ENCODE peak calls at places on chromosomes 11 and 22, in nine cellular contexts. K is fibroblast of lung; I is OCI-LY7; S is breast epithelium; A is CD4-positive, alpha-beta T cell; M is ovary; P is GM23248; V is right lobe of liver; Y is tibial nerve. B is an unnamed sample.

GRCh38 chr11:20980736-20981135 is 311.4 kb downstream of the NELL1 start:
- DNase-seq in K (no peak), I (no peak), S (no peak), A (no peak), M (no peak), P (no peak), V (no peak), Y (no peak), B (no peak)

GRCh38 chr11:35893796-35894475 is 49.9 kb upstream of the LDLRAD3 start:
- DNase-seq in K (peak; percentile 66), I (no peak), S (peak; percentile 96), A (no peak), M (no peak), P (no peak), V (peak; percentile 49), Y (peak; percentile 14), B (no peak)

GRCh38 chr11:22467248-22467647 is 129.1 kb downstream of the SLC17A6 start:
- DNase-seq in K (no peak), I (no peak), S (no peak), A (no peak), M (no peak), P (peak; percentile 77), V (no peak), Y (no peak), B (no peak)

GRCh38 chr11:44625759-44626523 is 60.5 kb downstream of the CD82 start:
- DNase-seq in K (no peak), I (no peak), S (no peak), A (no peak), M (peak; percentile 4), P (no peak), V (peak; percentile 33), Y (no peak), B (no peak)

GRCh38 chr11:10483584-10483983 is 28.5 kb downstream of the AMPD3 start:
- DNase-seq in K (no peak), I (no peak), S (no peak), A (no peak), M (no peak), P (no peak), V (peak; percentile 25), Y (no peak), B (no peak)

GRCh38 chr11:12540075-12540685 is 134.0 kb upstream of the TEAD1 start:
- DNase-seq in K (peak; percentile 64), I (no peak), S (peak; percentile 11), A (no peak), M (no peak), P (peak; percentile 68), V (no peak), Y (no peak), B (no peak)

GRCh38 chr11:120597250-120597649 is 85.7 kb downstream of the GRIK4 start:
- DNase-seq in K (no peak), I (no peak), S (no peak), A (no peak), M (no peak), P (no peak), V (no peak), Y (no peak), B (no peak)

GRCh38 chr11:26551186-26551801 is 20.8 kb downstream of the MUC15 start:
- DNase-seq in K (peak; percentile 64), I (no peak), S (no peak), A (no peak), M (no peak), P (peak; percentile 27), V (no peak), Y (no peak), B (no peak)

GRCh38 chr22:16559056-16559955 is 33.3 kb downstream of the CCT8L2 start:
- DNase-seq in K (no peak), I (no peak), S (no peak), A (no peak), M (no peak), P (no peak), V (no peak), Y (no peak), B (no peak)

GRCh38 chr22:16568425-16568758 is 24.2 kb downstream of the CCT8L2 start:
- DNase-seq in K (no peak), I (no peak), S (no peak), A (no peak), M (no peak), P (no peak), V (no peak), Y (no peak), B (no peak)

GRCh38 chr22:16562711-16563554 is 29.7 kb downstream of the CCT8L2 start:
- DNase-seq in K (no peak), I (no peak), S (no peak), A (no peak), M (no peak), P (no peak), V (no peak), Y (no peak), B (no peak)

DNA sequence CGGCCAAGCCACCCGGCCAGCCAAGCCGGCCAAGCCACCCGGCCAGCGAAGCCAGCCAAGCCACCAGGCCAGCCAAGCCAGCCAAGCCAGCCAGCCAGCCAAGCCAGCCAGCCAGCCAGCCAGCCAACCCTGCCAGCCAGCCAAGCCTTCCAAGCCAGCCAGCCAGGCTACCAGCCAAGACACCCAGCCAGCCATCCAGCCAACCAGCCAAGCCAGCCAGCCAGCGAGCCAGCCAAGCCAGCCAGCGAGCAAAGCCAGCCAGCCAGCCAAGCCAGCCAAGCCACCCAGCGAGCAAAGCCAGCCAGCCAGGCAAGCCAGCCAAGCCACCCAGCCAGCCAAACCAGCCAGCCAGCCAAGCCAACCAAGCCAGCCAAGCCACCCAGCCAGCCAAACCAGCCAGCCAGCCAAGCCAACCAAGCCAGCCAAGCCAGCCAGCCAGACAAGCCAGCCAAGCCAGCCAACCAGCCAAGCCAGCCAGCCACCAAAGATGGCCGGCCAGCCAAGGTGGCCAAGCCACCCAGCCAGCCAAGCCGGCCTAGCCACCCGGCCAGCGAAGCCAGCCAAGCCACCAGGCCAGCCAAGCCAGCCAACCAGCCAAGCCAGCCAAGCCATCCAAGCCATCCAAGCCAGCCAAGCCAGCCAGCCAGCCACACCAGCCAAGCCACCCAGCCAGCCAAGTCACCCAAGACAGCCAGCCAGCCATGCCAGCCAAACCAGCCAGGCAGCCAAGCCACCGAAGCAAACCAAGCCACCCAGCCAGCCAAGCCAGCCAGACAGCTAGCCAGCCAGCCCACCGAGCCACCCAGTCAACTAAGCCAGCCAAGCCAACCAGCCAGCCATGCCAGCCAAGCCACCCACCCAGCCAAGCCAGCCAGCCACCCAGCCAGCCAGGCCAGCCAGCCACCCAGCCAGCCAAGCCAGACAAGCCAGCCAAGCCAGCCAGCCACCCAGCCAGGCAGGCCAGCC is 28.8 kb downstream of the CCT8L2 start:
- DNase-seq in K (no peak), I (no peak), S (no peak), A (no peak), M (no peak), P (no peak), V (peak; percentile 42), Y (no peak), B (no peak)
- H3K9me3 ChIP-seq in K (no peaks in the 10 kb centered on the region), I (no peaks in the 10 kb centered on the region), S (peaks cover 43% of the 10 kb centered on the region), A (no peaks in the 10 kb centered on the region), M (no peaks in the 10 kb centered on the region), P (no peaks in the 10 kb centered on the region), V (no peaks in the 10 kb centered on the region), Y (peaks cover 6% of the 10 kb centered on the region), B (no peaks in the 10 kb centered on the region)

GRCh38 chr22:48151641-48152040 is 1389.2 kb downstream of the TBC1D22A start:
- DNase-seq in K (no peak), I (no peak), S (no peak), A (no peak), M (no peak), P (no peak), V (no peak), Y (no peak), B (no peak)

GRCh38 chr22:48153726-48154125 is 1391.3 kb downstream of the TBC1D22A start:
- DNase-seq in K (no peak), I (no peak), S (no peak), A (no peak), M (no peak), P (no peak), V (no peak), Y (no peak), B (no peak)

GRCh38 chr22:48154169-48154942 is 1391.9 kb downstream of the TBC1D22A start:
- DNase-seq in K (no peak), I (no peak), S (no peak), A (no peak), M (no peak), P (no peak), V (no peak), Y (no peak), B (no peak)

GRCh38 chr22:48152154-48152775 is 1389.8 kb downstream of the TBC1D22A start:
- DNase-seq in K (no peak), I (no peak), S (no peak), A (no peak), M (no peak), P (no peak), V (no peak), Y (no peak), B (no peak)

GRCh38 chr22:48152916-48153315 is 1390.5 kb downstream of the TBC1D22A start:
- DNase-seq in K (no peak), I (no peak), S (no peak), A (no peak), M (no peak), P (no peak), V (no peak), Y (no peak), B (no peak)
- H3K9me3 ChIP-seq in K (no peaks in the 10 kb centered on the region), I (no peaks in the 10 kb centered on the region), S (no peaks in the 10 kb centered on the region), A (no peaks in the 10 kb centered on the region), M (no peaks in the 10 kb centered on the region), P (no peaks in the 10 kb centered on the region), V (no peaks in the 10 kb centered on the region), Y (no peaks in the 10 kb centered on the region), B (no peaks in the 10 kb centered on the region)

GRCh38 chr11:113198907-113199660 is 115.3 kb upstream of the TTC12 start:
- DNase-seq in K (peak; percentile 33), I (no peak), S (no peak), A (no peak), M (no peak), P (no peak), V (no peak), Y (no peak), B (no peak)

GRCh38 chr11:113202431-113202830 is 112.0 kb upstream of the TTC12 start:
- DNase-seq in K (no peak), I (no peak), S (peak; percentile 35), A (no peak), M (no peak), P (peak; percentile 33), V (no peak), Y (no peak), B (no peak)

GRCh38 chr11:113203332-113203731 is 111.1 kb upstream of the TTC12 start:
- DNase-seq in K (no peak), I (no peak), S (no peak), A (no peak), M (no peak), P (no peak), V (no peak), Y (no peak), B (no peak)

GRCh38 chr11:113204280-113204679 is 110.1 kb upstream of the TTC12 start:
- DNase-seq in K (no peak), I (no peak), S (no peak), A (no peak), M (no peak), P (no peak), V (no peak), Y (no peak), B (no peak)

GRCh38 chr11:113201055-113201818 is 113.1 kb upstream of the TTC12 start:
- DNase-seq in K (no peak), I (no peak), S (no peak), A (no peak), M (no peak), P (no peak), V (no peak), Y (no peak), B (no peak)
- H3K9me3 ChIP-seq in K (no peaks in the 10 kb centered on the region), I (no peaks in the 10 kb centered on the region), S (no peaks in the 10 kb centered on the region), A (no peaks in the 10 kb centered on the region), M (no peaks in the 10 kb centered on the region), P (no peaks in the 10 kb centered on the region), V (no peaks in the 10 kb centered on the region), Y (no peaks in the 10 kb centered on the region), B (no peaks in the 10 kb centered on the region)

GRCh38 chr11:114610550-114610949 is 15.0 kb upstream of the NXPE4 start:
- DNase-seq in K (no peak), I (no peak), S (no peak), A (no peak), M (no peak), P (no peak), V (no peak), Y (no peak), B (no peak)
- H3K9me3 ChIP-seq in K (no peaks in the 10 kb centered on the region), I (peaks cover 27% of the 10 kb centered on the region), S (no peaks in the 10 kb centered on the region), A (no peaks in the 10 kb centered on the region), M (peaks cover 7% of the 10 kb centered on the region), P (no peaks in the 10 kb centered on the region), V (no peaks in the 10 kb centered on the region), Y (peaks cover 44% of the 10 kb centered on the region), B (peaks cover 3% of the 10 kb centered on the region)